ENCODE peak calls at places on chromosomes 5 and 9, in nine cellular contexts. P, E, S, Y, V, A, R, L and Z are unnamed samples.
A peak's percentile ranks its signal among the peaks of the same experiment; 100 is the strongest.

GRCh38 chr9:91951944-91952520 is 2.0 kb upstream of the ROR2 start:
- DNase-seq in S (no peak), P (no peak), E (no peak), R (no peak), A (no peak), Y (no peak), L (no peak), V (no peak), Z (no peak)

GRCh38 chr5:141654298-141654697 is 3.1 kb upstream of the FCHSD1 start:
- DNase-seq in A (no peak), R (no peak), P (no peak), Y (no peak), E (no peak), L (no peak), S (no peak), V (no peak), Z (peak; percentile 51)

GRCh38 chr9:105083246-105083645 is 155.3 kb upstream of the ABCA1 start:
- DNase-seq in Y (no peak), E (no peak), R (no peak), V (no peak), A (no peak), L (no peak), S (no peak), P (no peak), Z (no peak)

GRCh38 chr9:77834898-77835505 is 186.9 kb upstream of the GNA14 start:
- DNase-seq in V (no peak), A (no peak), Y (no peak), E (no peak), S (no peak), P (no peak), L (no peak), R (no peak), Z (no peak)

GRCh38 chr9:13088734-13089427 is 190.6 kb downstream of the MPDZ start:
- DNase-seq in L (peak; percentile 76), R (no peak), V (no peak), A (no peak), P (peak; percentile 45), E (peak; percentile 42), Y (peak; percentile 81), S (peak; percentile 45), Z (peak; percentile 55)

GRCh38 chr5:115336201-115336720 is 39.8 kb upstream of the CCDC112 start:
- DNase-seq in V (no peak), E (no peak), R (no peak), Y (no peak), P (no peak), L (no peak), S (no peak), A (no peak), Z (no peak)

GRCh38 chr5:74389531-74390305 is 250.8 kb downstream of the ENC1 start:
- DNase-seq in A (no peak), Y (peak; percentile 7), S (no peak), P (no peak), E (no peak), L (no peak), R (no peak), V (no peak), Z (no peak)

GRCh38 chr9:96217358-96217755 is 84.6 kb downstream of the HSD17B3 start:
- DNase-seq in L (no peak), P (no peak), A (peak; percentile 64), Y (no peak), E (no peak), V (no peak), S (no peak), R (no peak), Z (no peak)

GRCh38 chr5:121735618-121736017 is 116.1 kb upstream of the FTMT start:
- DNase-seq in R (no peak), Y (no peak), S (no peak), P (no peak), V (no peak), E (no peak), L (no peak), A (no peak), Z (no peak)